ENCODE peak calls at places on chromosomes 11 and 22, in five cellular contexts. One of them, this sample, is unnamed.

GRCh38 chr11:61109671-61110070 is 7.4 kb downstream of the CD5 start:
- DNase-seq in A549: no peak
- DNase-seq in esophagus squamous epithelium: no peak
- DNase-seq in progenitor cell of endocrine pancreas: no peak
- DNase-seq in nephron progenitor cell: no peak
- DNase-seq in this sample: no peak

GRCh38 chr11:11760838-11761237 is 80.9 kb upstream of the USP47 start:
- DNase-seq in A549: no peak
- DNase-seq in esophagus squamous epithelium: no peak
- DNase-seq in progenitor cell of endocrine pancreas: no peak
- DNase-seq in nephron progenitor cell: no peak
- DNase-seq in this sample: no peak

GRCh38 chr22:22422629-22423112 is 85.9 kb downstream of the ZNF280B start:
- DNase-seq in A549: peak
- DNase-seq in esophagus squamous epithelium: peak
- DNase-seq in progenitor cell of endocrine pancreas: peak
- DNase-seq in nephron progenitor cell: peak
- DNase-seq in this sample: peak

GRCh38 chr11:13535819-13536218 is 40.0 kb upstream of the PTH start:
- DNase-seq in A549: no peak
- DNase-seq in esophagus squamous epithelium: no peak
- DNase-seq in progenitor cell of endocrine pancreas: no peak
- DNase-seq in nephron progenitor cell: no peak
- DNase-seq in this sample: no peak

GRCh38 chr11:103903005-103903404 is 133.4 kb upstream of the DDI1 start:
- DNase-seq in A549: no peak
- DNase-seq in esophagus squamous epithelium: no peak
- DNase-seq in progenitor cell of endocrine pancreas: no peak
- DNase-seq in nephron progenitor cell: no peak
- DNase-seq in this sample: no peak

GRCh38 chr11:128532016-128532570 is 55.3 kb downstream of the ETS1 start:
- DNase-seq in A549: no peak
- DNase-seq in esophagus squamous epithelium: no peak
- DNase-seq in progenitor cell of endocrine pancreas: no peak
- DNase-seq in nephron progenitor cell: no peak
- DNase-seq in this sample: no peak

GRCh38 chr11:73393011-73393380 is 16.8 kb downstream of the RELT start:
- DNase-seq in A549: no peak
- DNase-seq in esophagus squamous epithelium: no peak
- DNase-seq in progenitor cell of endocrine pancreas: no peak
- DNase-seq in nephron progenitor cell: no peak
- DNase-seq in this sample: no peak

GRCh38 chr22:39256979-39257378 is 12.2 kb upstream of the PDGFB start:
- DNase-seq in A549: no peak
- DNase-seq in esophagus squamous epithelium: no peak
- DNase-seq in progenitor cell of endocrine pancreas: no peak
- DNase-seq in nephron progenitor cell: no peak
- DNase-seq in this sample: no peak

GRCh38 chr11:57290288-57290687 is 34.5 kb downstream of the TNKS1BP1 start:
- DNase-seq in A549: no peak
- DNase-seq in esophagus squamous epithelium: no peak
- DNase-seq in progenitor cell of endocrine pancreas: no peak
- DNase-seq in nephron progenitor cell: no peak
- DNase-seq in this sample: no peak

GRCh38 chr11:65311197-65311631 is 3.5 kb upstream of the CDC42EP2 start:
- DNase-seq in A549: no peak
- DNase-seq in esophagus squamous epithelium: no peak
- DNase-seq in progenitor cell of endocrine pancreas: no peak
- DNase-seq in nephron progenitor cell: no peak
- DNase-seq in this sample: peak

GRCh38 chr11:63961608-63962412 is 12.6 kb upstream of the COX8A start:
- DNase-seq in A549: no peak
- DNase-seq in esophagus squamous epithelium: no peak
- DNase-seq in progenitor cell of endocrine pancreas: no peak
- DNase-seq in nephron progenitor cell: no peak
- DNase-seq in this sample: no peak

GRCh38 chr11:65884716-65885092 is 3.6 kb downstream of the FIBP start:
- DNase-seq in A549: peak
- DNase-seq in esophagus squamous epithelium: no peak
- DNase-seq in progenitor cell of endocrine pancreas: peak
- DNase-seq in nephron progenitor cell: peak
- DNase-seq in this sample: no peak

GRCh38 chr11:116547571-116547970 is 225.2 kb downstream of the BUD13 start:
- DNase-seq in A549: no peak
- DNase-seq in esophagus squamous epithelium: no peak
- DNase-seq in progenitor cell of endocrine pancreas: no peak
- DNase-seq in nephron progenitor cell: no peak
- DNase-seq in this sample: no peak

GRCh38 chr22:36032611-36033010 is 4.0 kb upstream of the RBFOX2 start:
- DNase-seq in A549: no peak
- DNase-seq in esophagus squamous epithelium: no peak
- DNase-seq in progenitor cell of endocrine pancreas: no peak
- DNase-seq in nephron progenitor cell: no peak
- DNase-seq in this sample: no peak

GRCh38 chr22:26848244-26848920 is 191.0 kb downstream of the MIAT start:
- DNase-seq in A549: no peak
- DNase-seq in esophagus squamous epithelium: no peak
- DNase-seq in progenitor cell of endocrine pancreas: no peak
- DNase-seq in nephron progenitor cell: no peak
- DNase-seq in this sample: no peak

GRCh38 chr22:24867327-24868022 is 61.5 kb downstream of the SGSM1 start:
- DNase-seq in A549: no peak
- DNase-seq in esophagus squamous epithelium: no peak
- DNase-seq in progenitor cell of endocrine pancreas: no peak
- DNase-seq in nephron progenitor cell: no peak
- DNase-seq in this sample: no peak

GRCh38 chr22:30921108-30921507 is 47.5 kb downstream of the MORC2 start:
- DNase-seq in A549: no peak
- DNase-seq in esophagus squamous epithelium: no peak
- DNase-seq in progenitor cell of endocrine pancreas: no peak
- DNase-seq in nephron progenitor cell: no peak
- DNase-seq in this sample: no peak

DNA sequence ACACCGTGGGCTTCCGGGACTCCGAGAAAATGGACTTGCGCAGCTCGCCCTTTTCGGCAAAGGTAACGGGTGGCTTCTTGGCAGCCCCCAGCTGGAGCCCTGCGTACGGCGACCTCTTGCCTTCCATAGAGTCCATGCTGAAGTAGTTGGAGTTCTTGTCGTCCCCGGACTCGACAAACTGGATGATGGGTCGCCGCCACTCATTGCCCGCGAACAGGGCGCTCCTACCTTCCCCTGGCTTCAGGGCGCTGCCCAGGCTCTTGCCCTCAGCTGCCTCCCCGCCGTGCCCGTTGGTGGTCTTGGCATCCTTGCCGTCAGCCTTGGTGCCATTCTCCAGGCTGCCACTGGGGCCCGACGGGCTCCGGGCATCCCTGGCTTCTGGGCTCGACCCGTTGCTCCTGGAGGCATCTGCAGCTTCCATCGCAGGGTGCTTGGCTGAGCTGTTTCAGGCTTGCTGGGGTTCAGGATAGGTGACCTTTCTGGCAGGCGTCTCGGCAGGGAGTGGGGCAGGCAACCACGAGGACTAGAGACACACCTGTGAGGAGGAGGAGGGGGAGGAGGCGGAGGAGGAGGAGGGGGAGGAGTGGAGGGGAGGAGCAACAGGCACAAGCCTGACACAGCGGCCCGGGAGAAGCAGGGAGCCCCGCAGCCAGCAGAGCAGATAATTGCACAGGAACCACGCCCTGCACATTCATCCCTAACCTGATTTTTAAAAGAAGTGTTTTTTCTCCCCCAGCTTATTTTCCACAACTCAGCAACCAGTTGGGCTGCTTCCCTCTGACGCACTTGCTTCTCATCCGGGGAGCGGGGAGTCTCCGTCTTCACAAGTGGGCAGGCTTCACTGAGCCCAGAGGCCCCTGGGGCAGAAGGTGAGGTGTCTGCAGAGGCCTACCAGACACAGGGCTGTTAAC is at the start of gene TRIM29:
- DNase-seq in A549: no peak
- DNase-seq in esophagus squamous epithelium: no peak
- DNase-seq in progenitor cell of endocrine pancreas: no peak
- DNase-seq in nephron progenitor cell: no peak
- DNase-seq in this sample: peak
- TF ChIP-seq CTCF in A549: no peak
- TF ChIP-seq CTCF in esophagus squamous epithelium: no peak
- TF ChIP-seq CTCF in progenitor cell of endocrine pancreas: peak
- TF ChIP-seq CTCF in nephron progenitor cell: no peak
- TF ChIP-seq CTCF in this sample: no peak

DNA sequence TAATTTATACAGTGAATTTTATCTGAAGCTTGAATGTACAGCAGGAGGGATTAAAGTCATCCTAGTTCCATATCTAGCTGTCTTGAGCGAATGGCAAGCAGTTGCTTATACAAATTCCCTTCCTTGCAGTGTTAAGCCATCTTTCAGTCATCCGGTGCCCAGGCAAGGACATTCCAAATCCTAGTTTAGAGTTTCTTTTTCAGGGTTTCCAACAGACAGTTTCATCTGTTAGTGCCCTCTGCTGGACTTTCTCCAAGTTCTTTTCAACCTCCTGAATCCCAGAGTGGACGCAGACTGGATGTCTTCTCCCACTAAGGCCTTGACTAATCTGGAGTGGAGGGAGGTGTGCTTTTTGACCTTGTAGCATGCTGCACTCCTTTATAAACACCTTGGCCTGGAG is 45.4 kb downstream of the GRAMD1B start:
- DNase-seq in A549: peak
- DNase-seq in esophagus squamous epithelium: no peak
- DNase-seq in progenitor cell of endocrine pancreas: no peak
- DNase-seq in nephron progenitor cell: peak
- DNase-seq in this sample: no peak
- TF ChIP-seq CTCF in A549: peak
- TF ChIP-seq CTCF in esophagus squamous epithelium: no peak
- TF ChIP-seq CTCF in progenitor cell of endocrine pancreas: peak
- TF ChIP-seq CTCF in nephron progenitor cell: peak
- TF ChIP-seq CTCF in this sample: no peak

GRCh38 chr11:70761094-70761905 is 363.0 kb downstream of the CTTN start:
- DNase-seq in A549: no peak
- DNase-seq in esophagus squamous epithelium: no peak
- DNase-seq in progenitor cell of endocrine pancreas: no peak
- DNase-seq in nephron progenitor cell: no peak
- DNase-seq in this sample: no peak
- TF ChIP-seq CTCF in A549: no peak
- TF ChIP-seq CTCF in esophagus squamous epithelium: no peak
- TF ChIP-seq CTCF in progenitor cell of endocrine pancreas: no peak
- TF ChIP-seq CTCF in nephron progenitor cell: no peak
- TF ChIP-seq CTCF in this sample: no peak

GRCh38 chr11:36102868-36103267 is 159.0 kb downstream of the LDLRAD3 start:
- DNase-seq in A549: no peak
- DNase-seq in esophagus squamous epithelium: no peak
- DNase-seq in progenitor cell of endocrine pancreas: no peak
- DNase-seq in nephron progenitor cell: no peak
- DNase-seq in this sample: no peak
- TF ChIP-seq CTCF in A549: no peak
- TF ChIP-seq CTCF in esophagus squamous epithelium: no peak
- TF ChIP-seq CTCF in progenitor cell of endocrine pancreas: no peak
- TF ChIP-seq CTCF in nephron progenitor cell: no peak
- TF ChIP-seq CTCF in this sample: no peak

GRCh38 chr11:102377891-102378290 is 30.9 kb downstream of the BIRC2 start:
- DNase-seq in A549: no peak
- DNase-seq in esophagus squamous epithelium: no peak
- DNase-seq in progenitor cell of endocrine pancreas: no peak
- DNase-seq in nephron progenitor cell: no peak
- DNase-seq in this sample: no peak

GRCh38 chr11:102378818-102379217 is 31.8 kb downstream of the BIRC2 start:
- DNase-seq in A549: no peak
- DNase-seq in esophagus squamous epithelium: no peak
- DNase-seq in progenitor cell of endocrine pancreas: no peak
- DNase-seq in nephron progenitor cell: no peak
- DNase-seq in this sample: no peak

GRCh38 chr11:102375720-102376399 is 28.8 kb downstream of the BIRC2 start:
- DNase-seq in A549: no peak
- DNase-seq in esophagus squamous epithelium: no peak
- DNase-seq in progenitor cell of endocrine pancreas: no peak
- DNase-seq in nephron progenitor cell: no peak
- DNase-seq in this sample: no peak
- TF ChIP-seq CTCF in A549: no peak
- TF ChIP-seq CTCF in esophagus squamous epithelium: no peak
- TF ChIP-seq CTCF in progenitor cell of endocrine pancreas: no peak
- TF ChIP-seq CTCF in nephron progenitor cell: no peak
- TF ChIP-seq CTCF in this sample: no peak

GRCh38 chr11:90434858-90435257 is 212.0 kb upstream of the CHORDC1 start:
- DNase-seq in A549: no peak
- DNase-seq in esophagus squamous epithelium: no peak
- DNase-seq in progenitor cell of endocrine pancreas: no peak
- DNase-seq in nephron progenitor cell: no peak
- DNase-seq in this sample: no peak
- TF ChIP-seq CTCF in A549: no peak
- TF ChIP-seq CTCF in esophagus squamous epithelium: no peak
- TF ChIP-seq CTCF in progenitor cell of endocrine pancreas: peak
- TF ChIP-seq CTCF in nephron progenitor cell: no peak
- TF ChIP-seq CTCF in this sample: no peak

DNA sequence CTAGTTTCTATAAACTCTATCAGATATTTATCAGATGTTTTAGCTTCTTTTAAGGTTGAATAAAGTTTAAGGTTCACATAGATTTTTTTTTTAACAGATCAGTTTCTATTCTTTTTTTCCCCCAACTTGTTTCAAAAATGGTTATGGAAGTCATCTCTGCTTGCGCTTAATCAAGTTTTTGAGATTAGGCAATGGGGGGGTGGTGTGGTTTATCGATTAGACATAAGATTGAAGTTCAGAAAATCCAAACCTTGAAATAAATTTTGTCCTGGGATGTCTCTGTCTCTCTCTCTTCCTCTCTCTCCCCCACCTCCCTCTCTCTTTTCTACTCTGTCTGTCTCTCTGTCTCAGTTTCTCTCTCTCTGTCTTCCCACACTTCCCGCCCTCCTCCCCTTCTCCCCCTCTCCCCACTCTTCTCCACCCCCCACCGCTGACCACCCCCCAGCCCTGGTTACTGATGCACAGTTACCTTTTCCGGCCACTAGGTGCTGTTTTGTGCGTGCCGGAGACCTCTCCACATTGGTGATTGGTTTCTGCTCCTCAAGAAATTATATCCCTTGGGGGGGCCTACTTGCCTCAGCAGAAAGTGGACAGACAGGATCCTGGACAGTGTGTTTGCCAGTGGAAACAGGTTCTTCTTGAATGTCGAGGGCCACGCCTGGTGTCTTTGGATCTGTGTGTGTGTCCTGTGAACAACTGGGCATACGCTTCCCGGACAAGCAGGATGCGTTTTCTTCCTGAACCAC is 29.7 kb upstream of the ANO1 start:
- DNase-seq in A549: peak
- DNase-seq in esophagus squamous epithelium: no peak
- DNase-seq in progenitor cell of endocrine pancreas: no peak
- DNase-seq in nephron progenitor cell: peak
- DNase-seq in this sample: no peak
- TF ChIP-seq CTCF in A549: no peak
- TF ChIP-seq CTCF in esophagus squamous epithelium: no peak
- TF ChIP-seq CTCF in progenitor cell of endocrine pancreas: peak
- TF ChIP-seq CTCF in nephron progenitor cell: peak
- TF ChIP-seq CTCF in this sample: no peak

This sample was measured in omental fat pad.